ENCODE peak calls at places on chromosomes 6 and 20, in four cellular contexts. M, L, V and T are unnamed samples.
A peak's percentile ranks its signal among the peaks of the same experiment; 100 is the strongest.

GRCh38 chr6:23244300-23244699 is 674.9 kb downstream of the HDGFL1 start:
- DNase-seq in L (no peak), M (no peak), V (no peak), T (no peak)

GRCh38 chr6:13538084-13538483 is 36.3 kb upstream of the SIRT5 start:
- DNase-seq in M (no peak), V (no peak), L (peak; percentile 47), T (no peak)

GRCh38 chr6:5662797-5663196 is 343.9 kb downstream of the NRN1 start:
- DNase-seq in L (no peak), M (no peak), V (no peak), T (no peak)

GRCh38 chr6:6688283-6688682 is 99.8 kb downstream of the LY86 start:
- DNase-seq in M (no peak), V (no peak), L (no peak), T (no peak)

GRCh38 chr20:57693002-57693582 is 16.7 kb downstream of the PMEPA1 start:
- DNase-seq in M (no peak), L (no peak), V (no peak), T (no peak)

GRCh38 chr20:64261138-64261537 is 5.6 kb downstream of the PCMTD2 start:
- DNase-seq in V (no peak), M (no peak), L (no peak), T (no peak)

GRCh38 chr6:52641388-52641787 is 29.5 kb upstream of the TMEM14A start:
- DNase-seq in M (no peak), L (no peak), V (no peak), T (no peak)

GRCh38 chr6:49978332-49979226 is 9.2 kb upstream of the DEFB113 start:
- DNase-seq in M (no peak), L (no peak), V (no peak), T (no peak)

GRCh38 chr6:134870677-134871498 is 79.0 kb downstream of the ALDH8A1 start:
- DNase-seq in M (peak; percentile 65), L (no peak), V (peak; percentile 43), T (no peak)

GRCh38 chr6:24547243-24547642 is 52.5 kb downstream of the ALDH5A1 start:
- DNase-seq in M (no peak), L (peak; percentile 27), V (no peak), T (peak; percentile 21)

GRCh38 chr6:15398657-15399287 is 152.9 kb downstream of the JARID2 start:
- DNase-seq in L (no peak), V (no peak), M (peak; percentile 55), T (no peak)

GRCh38 chr20:32823737-32824588 is 4.2 kb downstream of the MAPRE1 start:
- DNase-seq in V (no peak), M (no peak), L (no peak), T (peak; percentile 75)

GRCh38 chr6:131914234-131914633 is 36.9 kb downstream of the CCN2 start:
- DNase-seq in L (no peak), M (no peak), V (no peak), T (no peak)

GRCh38 chr6:45419574-45420082 is 41.9 kb upstream of the SUPT3H start:
- DNase-seq in M (no peak), L (peak; percentile 26), V (no peak), T (no peak)

GRCh38 chr6:118377711-118378414 is 170.2 kb upstream of the PLN start:
- DNase-seq in V (no peak), L (no peak), M (no peak), T (no peak)

GRCh38 chr6:5517781-5518180 is 256.5 kb downstream of the FARS2 start:
- DNase-seq in L (no peak), V (no peak), M (no peak), T (no peak)

GRCh38 chr6:31660998-31661866 is 654 bp upstream of the C6orf47 start:
- DNase-seq in L (no peak), M (no peak), V (no peak), T (no peak)

GRCh38 chr6:153108320-153108719 is 22.8 kb downstream of the RGS17 start:
- DNase-seq in M (no peak), L (no peak), V (no peak), T (no peak)

GRCh38 chr20:59016795-59017492 is 2.3 kb upstream of the TUBB1 start:
- DNase-seq in M (no peak), V (no peak), L (no peak), T (no peak)

GRCh38 chr6:155795173-155795796 is 339.6 kb upstream of the NOX3 start:
- DNase-seq in V (no peak), L (no peak), M (no peak), T (no peak)

GRCh38 chr6:26358511-26358981 is 6.5 kb upstream of the BTN3A2 start:
- DNase-seq in L (no peak), M (peak; percentile 62), V (peak; percentile 23), T (no peak)

GRCh38 chr20:24050119-24050518 is 61.5 kb upstream of the GGTLC1 start:
- DNase-seq in V (no peak), M (no peak), L (no peak), T (no peak)

GRCh38 chr6:129965096-129965495 is 53.3 kb upstream of the L3MBTL3 start:
- DNase-seq in V (no peak), M (no peak), L (no peak), T (no peak)

GRCh38 chr20:43375586-43375985 is 82.1 kb upstream of the SRSF6 start:
- DNase-seq in L (no peak), V (no peak), M (no peak), T (no peak)

GRCh38 chr6:30873137-30873640 is 11.1 kb upstream of the DDR1 start:
- DNase-seq in M (no peak), V (no peak), L (no peak), T (no peak)

GRCh38 chr20:32804817-32805216 is 14.9 kb upstream of the MAPRE1 start:
- DNase-seq in V (no peak), M (no peak), L (no peak), T (no peak)

GRCh38 chr6:19268117-19268516 is 569.1 kb upstream of the ID4 start:
- DNase-seq in M (no peak), L (no peak), V (no peak), T (no peak)

GRCh38 chr6:51929934-51930574 is 157.4 kb downstream of the PKHD1 start:
- DNase-seq in V (no peak), M (no peak), L (no peak), T (no peak)

GRCh38 chr6:40440083-40440482 is 147.1 kb downstream of the LRFN2 start:
- DNase-seq in M (no peak), V (no peak), L (no peak), T (peak; percentile 3)

GRCh38 chr20:58752565-58752964 is 60.0 kb downstream of the NPEPL1 start:
- DNase-seq in L (no peak), V (no peak), M (no peak), T (no peak)

GRCh38 chr6:139627091-139627490 is 252.6 kb upstream of the CITED2 start:
- DNase-seq in L (no peak), V (no peak), M (no peak), T (no peak)

GRCh38 chr20:24303393-24303792 is 166.0 kb upstream of the SYNDIG1 start:
- DNase-seq in L (no peak), V (no peak), M (no peak), T (no peak)

GRCh38 chr6:38483526-38483925 is 156.2 kb downstream of the BTBD9 start:
- DNase-seq in L (no peak), V (peak; percentile 19), M (peak; percentile 57), T (peak; percentile 49)
- TF ChIP-seq SPI1 in L (no peak), V (peak; percentile 94), M (peak; percentile 88), T (peak; percentile 72)

DNA sequence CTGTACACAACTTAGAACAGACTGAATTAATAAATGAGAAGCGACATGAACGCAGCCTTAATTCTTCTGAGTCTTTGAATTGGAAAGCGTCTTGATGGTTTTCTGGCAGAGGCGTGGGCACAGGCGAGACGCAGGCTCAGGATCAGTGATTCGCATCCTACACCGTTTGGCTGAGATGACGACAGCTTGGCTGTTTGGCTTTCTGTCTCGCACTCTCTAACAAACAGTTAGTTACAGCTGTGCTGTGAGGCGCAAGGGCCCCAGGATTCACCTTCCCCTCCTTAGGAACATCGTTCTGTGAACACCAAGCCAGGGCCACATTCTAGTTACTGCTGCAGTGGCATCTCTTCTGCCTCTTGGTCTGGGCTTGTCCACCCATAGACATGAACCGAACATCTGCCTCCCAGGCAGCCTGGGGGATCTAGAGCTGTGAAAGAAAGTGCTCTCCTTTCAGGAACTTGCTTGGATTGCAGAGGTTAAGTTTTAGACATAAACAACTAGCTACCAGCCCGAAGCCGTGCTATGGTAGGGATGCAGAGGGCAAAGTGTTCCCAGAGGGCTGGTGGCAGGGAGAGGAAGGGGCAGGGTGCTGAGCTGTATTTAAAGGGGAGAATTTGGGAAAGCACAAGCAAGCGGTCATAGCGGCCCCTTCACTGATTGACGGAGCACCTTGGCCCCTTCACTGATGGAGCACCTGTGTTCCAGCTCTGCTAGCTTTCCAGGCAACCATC is 49.6 kb downstream of the TCP11 start:
- DNase-seq in V (no peak), L (no peak), M (no peak), T (no peak)
- TF ChIP-seq SPI1 in V (no peak), L (no peak), M (no peak), T (no peak)

GRCh38 chr20:52493177-52493711 is 301.7 kb upstream of the ZFP64 start:
- DNase-seq in V (no peak), L (no peak), M (no peak), T (no peak)

GRCh38 chr20:52490715-52491430 is 299.3 kb upstream of the ZFP64 start:
- DNase-seq in V (no peak), L (no peak), M (no peak), T (no peak)

GRCh38 chr20:52497731-52498130 is 306.2 kb upstream of the ZFP64 start:
- DNase-seq in V (no peak), M (no peak), L (no peak), T (no peak)

GRCh38 chr20:52496191-52496590 is 304.6 kb upstream of the ZFP64 start:
- DNase-seq in L (no peak), M (no peak), V (no peak), T (no peak)

GRCh38 chr20:52494244-52494643 is 302.7 kb upstream of the ZFP64 start:
- DNase-seq in M (no peak), L (no peak), V (no peak), T (no peak)
- TF ChIP-seq SPI1 in M (no peak), L (no peak), V (no peak), T (no peak)

GRCh38 chr6:109442393-109442924 is 1.9 kb downstream of the SMPD2 start:
- DNase-seq in M (no peak), L (no peak), V (no peak), T (no peak)

GRCh38 chr6:109443425-109443950 is 3.0 kb downstream of the SMPD2 start:
- DNase-seq in V (no peak), M (no peak), L (no peak), T (no peak)

GRCh38 chr6:109440325-109441068 is at the start of the genes PPIL6 and SMPD2:
- DNase-seq in M (no peak), V (peak; percentile 93), L (peak; percentile 95), T (peak; percentile 74)

GRCh38 chr6:109445382-109445781 is 4.9 kb downstream of the SMPD2 start:
- DNase-seq in M (no peak), V (no peak), L (peak; percentile 30), T (no peak)

DNA sequence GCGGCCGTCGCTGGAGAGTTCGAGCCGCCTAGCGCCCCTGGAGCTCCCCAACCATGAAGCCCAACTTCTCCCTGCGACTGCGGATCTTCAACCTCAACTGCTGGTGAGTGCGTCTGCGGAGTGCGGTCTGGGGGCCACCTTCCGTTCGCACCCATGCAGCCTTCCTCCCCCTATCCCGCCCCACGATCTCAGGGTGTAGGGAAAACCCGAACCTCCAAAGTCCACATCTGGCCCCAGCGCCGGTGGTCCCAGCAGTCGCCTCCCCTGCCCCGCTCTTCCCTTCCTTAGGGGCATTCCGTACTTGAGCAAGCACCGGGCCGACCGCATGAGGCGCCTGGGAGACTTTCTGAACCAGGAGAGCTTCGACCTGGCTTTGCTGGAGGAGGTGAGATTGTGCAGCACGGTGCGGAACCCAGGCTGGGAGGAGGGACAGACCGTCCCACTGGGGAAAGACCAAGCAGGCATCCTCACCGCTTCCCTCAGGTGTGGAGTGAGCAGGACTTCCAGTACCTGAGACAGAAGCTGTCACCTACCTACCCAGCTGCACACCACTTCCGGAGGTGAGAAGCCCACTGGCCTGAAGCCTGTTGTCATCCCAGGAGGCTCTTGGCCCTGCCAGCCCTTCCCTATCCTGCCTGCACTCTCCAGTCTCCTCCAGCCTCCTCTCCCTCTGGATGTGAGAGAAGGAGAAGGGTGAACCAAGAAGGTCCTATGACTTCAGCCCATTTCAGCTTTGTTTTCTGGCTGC is 719 bp downstream of the SMPD2 start:
- DNase-seq in V (no peak), L (peak; percentile 55), M (no peak), T (peak; percentile 55)
- TF ChIP-seq SPI1 in V (no peak), L (no peak), M (no peak), T (no peak)